ENCODE peak calls at places on chromosomes 1 and 21, in four cellular contexts. One of them, this sample, is unnamed.

GRCh38 chr1:63984257-63984626 is 210.4 kb downstream of the ROR1 start:
- DNase-seq in H54: no peak
- DNase-seq in endothelial cell of umbilical vein: no peak
- DNase-seq in prostate gland: no peak
- DNase-seq in this sample: no peak

GRCh38 chr1:204589409-204590038 is 73.3 kb downstream of the MDM4 start:
- DNase-seq in H54: no peak
- DNase-seq in endothelial cell of umbilical vein: no peak
- DNase-seq in prostate gland: no peak
- DNase-seq in this sample: no peak

GRCh38 chr1:161089251-161089924 is at the start of gene NECTIN4:
- DNase-seq in H54: no peak
- DNase-seq in endothelial cell of umbilical vein: no peak
- DNase-seq in prostate gland: peak; percentile 78
- DNase-seq in this sample: no peak

GRCh38 chr1:222941425-222941824 is 126.6 kb downstream of the DISP1 start:
- DNase-seq in H54: no peak
- DNase-seq in endothelial cell of umbilical vein: no peak
- DNase-seq in prostate gland: no peak
- DNase-seq in this sample: no peak

GRCh38 chr1:210369425-210369824 is 40.7 kb downstream of the HHAT start:
- DNase-seq in H54: no peak
- DNase-seq in endothelial cell of umbilical vein: no peak
- DNase-seq in prostate gland: no peak
- DNase-seq in this sample: no peak

GRCh38 chr1:231201375-231202124 is 39.5 kb upstream of the GNPAT start:
- DNase-seq in H54: no peak
- DNase-seq in endothelial cell of umbilical vein: no peak
- DNase-seq in prostate gland: no peak
- DNase-seq in this sample: no peak

GRCh38 chr1:236502972-236503639 is 20.7 kb upstream of the LGALS8 start:
- DNase-seq in H54: peak; percentile 61
- DNase-seq in endothelial cell of umbilical vein: peak; percentile 89
- DNase-seq in prostate gland: peak; percentile 65
- DNase-seq in this sample: peak; percentile 14

GRCh38 chr1:25096307-25097150 is 135.8 kb downstream of the SYF2 start:
- DNase-seq in H54: no peak
- DNase-seq in endothelial cell of umbilical vein: no peak
- DNase-seq in prostate gland: no peak
- DNase-seq in this sample: no peak

GRCh38 chr1:61050541-61051454 is 31.6 kb upstream of the NFIA start:
- DNase-seq in H54: no peak
- DNase-seq in endothelial cell of umbilical vein: peak; percentile 40
- DNase-seq in prostate gland: peak; percentile 38
- DNase-seq in this sample: peak; percentile 67

GRCh38 chr1:59504281-59504680 is 207.4 kb downstream of the FGGY start:
- DNase-seq in H54: no peak
- DNase-seq in endothelial cell of umbilical vein: no peak
- DNase-seq in prostate gland: no peak
- DNase-seq in this sample: no peak

GRCh38 chr1:218444588-218444987 is 99.5 kb downstream of the TGFB2 start:
- DNase-seq in H54: no peak
- DNase-seq in endothelial cell of umbilical vein: no peak
- DNase-seq in prostate gland: no peak
- DNase-seq in this sample: no peak

GRCh38 chr1:165152727-165153126 is 203.8 kb downstream of the LMX1A start:
- DNase-seq in H54: no peak
- DNase-seq in endothelial cell of umbilical vein: no peak
- DNase-seq in prostate gland: no peak
- DNase-seq in this sample: no peak

GRCh38 chr1:14300991-14301703 is 297.3 kb upstream of the KAZN start:
- DNase-seq in H54: no peak
- DNase-seq in endothelial cell of umbilical vein: no peak
- DNase-seq in prostate gland: peak; percentile 82
- DNase-seq in this sample: no peak

GRCh38 chr1:162360874-162361260 is 15.8 kb downstream of the SPATA46 start:
- DNase-seq in H54: no peak
- DNase-seq in endothelial cell of umbilical vein: no peak
- DNase-seq in prostate gland: no peak
- DNase-seq in this sample: no peak

GRCh38 chr1:186754542-186755150 is 74.1 kb upstream of the PLA2G4A start:
- DNase-seq in H54: no peak
- DNase-seq in endothelial cell of umbilical vein: no peak
- DNase-seq in prostate gland: no peak
- DNase-seq in this sample: no peak

GRCh38 chr1:15038232-15039016 is 115.1 kb upstream of the TMEM51 start:
- DNase-seq in H54: no peak
- DNase-seq in endothelial cell of umbilical vein: no peak
- DNase-seq in prostate gland: no peak
- DNase-seq in this sample: peak; percentile 67

GRCh38 chr1:25641931-25642611 is 25.5 kb downstream of the MAN1C1 start:
- DNase-seq in H54: no peak
- DNase-seq in endothelial cell of umbilical vein: peak; percentile 8
- DNase-seq in prostate gland: no peak
- DNase-seq in this sample: no peak

GRCh38 chr1:206048582-206048981 is 4.4 kb upstream of the RHEX start:
- DNase-seq in H54: no peak
- DNase-seq in endothelial cell of umbilical vein: no peak
- DNase-seq in prostate gland: no peak
- DNase-seq in this sample: no peak

GRCh38 chr1:159122005-159122621 is 45.5 kb upstream of the AIM2 start:
- DNase-seq in H54: no peak
- DNase-seq in endothelial cell of umbilical vein: peak; percentile 40
- DNase-seq in prostate gland: no peak
- DNase-seq in this sample: no peak

GRCh38 chr1:75673399-75673798 is 51.1 kb upstream of the ACADM start:
- DNase-seq in H54: no peak
- DNase-seq in endothelial cell of umbilical vein: no peak
- DNase-seq in prostate gland: no peak
- DNase-seq in this sample: no peak

GRCh38 chr1:211918665-211919414 is 88.3 kb upstream of the LPGAT1 start:
- DNase-seq in H54: no peak
- DNase-seq in endothelial cell of umbilical vein: no peak
- DNase-seq in prostate gland: no peak
- DNase-seq in this sample: no peak

GRCh38 chr21:15199940-15200339 is 135.1 kb upstream of the NRIP1 start:
- DNase-seq in H54: no peak
- DNase-seq in endothelial cell of umbilical vein: no peak
- DNase-seq in prostate gland: no peak
- DNase-seq in this sample: no peak

GRCh38 chr21:41426656-41427311 is 745 bp downstream of the MX1 start:
- DNase-seq in H54: no peak
- DNase-seq in endothelial cell of umbilical vein: no peak
- DNase-seq in prostate gland: no peak
- DNase-seq in this sample: no peak

GRCh38 chr1:183711691-183712401 is 58.7 kb upstream of the APOBEC4 start:
- DNase-seq in H54: no peak
- DNase-seq in endothelial cell of umbilical vein: peak; percentile 60
- DNase-seq in prostate gland: no peak
- DNase-seq in this sample: no peak

GRCh38 chr1:208178091-208178529 is 66.1 kb downstream of the PLXNA2 start:
- DNase-seq in H54: no peak
- DNase-seq in endothelial cell of umbilical vein: no peak
- DNase-seq in prostate gland: peak; percentile 37
- DNase-seq in this sample: no peak

GRCh38 chr1:156154317-156154749 is 948 bp downstream of the SEMA4A start:
- DNase-seq in H54: no peak
- DNase-seq in endothelial cell of umbilical vein: no peak
- DNase-seq in prostate gland: no peak
- DNase-seq in this sample: peak; percentile 30

GRCh38 chr1:21647431-21648373 is 21.5 kb downstream of the RAP1GAP start:
- DNase-seq in H54: peak; percentile 74
- DNase-seq in endothelial cell of umbilical vein: peak; percentile 53
- DNase-seq in prostate gland: no peak
- DNase-seq in this sample: peak; percentile 91

GRCh38 chr1:96845464-96845863 is 123.9 kb downstream of the PTBP2 start:
- DNase-seq in H54: peak; percentile 20
- DNase-seq in endothelial cell of umbilical vein: peak; percentile 35
- DNase-seq in prostate gland: peak; percentile 11
- DNase-seq in this sample: peak; percentile 47

GRCh38 chr21:40165212-40165611 is 298.0 kb downstream of the PCP4 start:
- DNase-seq in H54: no peak
- DNase-seq in endothelial cell of umbilical vein: no peak
- DNase-seq in prostate gland: no peak
- DNase-seq in this sample: no peak

GRCh38 chr1:47875831-47876586 is 121.2 kb downstream of the TRABD2B start:
- DNase-seq in H54: no peak
- DNase-seq in endothelial cell of umbilical vein: no peak
- DNase-seq in prostate gland: no peak
- DNase-seq in this sample: no peak

GRCh38 chr1:210516092-210516491 is 187.4 kb downstream of the HHAT start:
- DNase-seq in H54: no peak
- DNase-seq in endothelial cell of umbilical vein: no peak
- DNase-seq in prostate gland: no peak
- DNase-seq in this sample: no peak

GRCh38 chr1:224691106-224691505 is 75.0 kb downstream of the CNIH3 start:
- DNase-seq in H54: no peak
- DNase-seq in endothelial cell of umbilical vein: no peak
- DNase-seq in prostate gland: no peak
- DNase-seq in this sample: no peak

GRCh38 chr1:229229721-229230135 is 41.2 kb upstream of the RAB4A start:
- DNase-seq in H54: no peak
- DNase-seq in endothelial cell of umbilical vein: no peak
- DNase-seq in prostate gland: peak; percentile 85
- DNase-seq in this sample: no peak

GRCh38 chr21:43789276-43790052 is at the start of gene RRP1:
- DNase-seq in H54: peak; percentile 95
- DNase-seq in endothelial cell of umbilical vein: peak; percentile 91
- DNase-seq in prostate gland: peak; percentile 84
- DNase-seq in this sample: peak; percentile 93
- TF ChIP-seq POLR2A in H54: peak; percentile 94
- TF ChIP-seq POLR2A in endothelial cell of umbilical vein: peak; percentile 96
- TF ChIP-seq POLR2A in prostate gland: peak; percentile 76
- TF ChIP-seq POLR2A in this sample: peak; percentile 77

DNA sequence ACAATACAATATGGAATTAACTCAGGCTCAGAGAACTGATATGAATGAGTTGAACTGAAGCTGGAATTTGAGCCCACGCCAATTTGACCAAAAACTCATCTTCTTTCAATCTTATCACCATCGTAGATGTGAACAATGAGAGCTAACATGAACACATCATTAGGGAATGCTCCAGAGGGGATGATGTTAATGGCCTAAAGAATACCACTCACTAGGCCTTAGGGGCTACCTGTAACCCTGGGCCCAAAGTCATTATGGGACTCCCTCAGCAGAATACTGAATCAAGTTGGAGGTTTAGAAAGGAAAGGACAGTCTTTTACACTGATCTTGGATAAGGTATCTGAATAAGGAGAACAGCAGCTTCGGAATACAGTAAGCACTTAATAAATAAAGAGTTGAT is 73.6 kb downstream of the C1orf94 start:
- DNase-seq in H54: no peak
- DNase-seq in endothelial cell of umbilical vein: no peak
- DNase-seq in prostate gland: no peak
- DNase-seq in this sample: no peak
- TF ChIP-seq POLR2A in H54: no peak
- TF ChIP-seq POLR2A in endothelial cell of umbilical vein: no peak
- TF ChIP-seq POLR2A in prostate gland: no peak
- TF ChIP-seq POLR2A in this sample: no peak

DNA sequence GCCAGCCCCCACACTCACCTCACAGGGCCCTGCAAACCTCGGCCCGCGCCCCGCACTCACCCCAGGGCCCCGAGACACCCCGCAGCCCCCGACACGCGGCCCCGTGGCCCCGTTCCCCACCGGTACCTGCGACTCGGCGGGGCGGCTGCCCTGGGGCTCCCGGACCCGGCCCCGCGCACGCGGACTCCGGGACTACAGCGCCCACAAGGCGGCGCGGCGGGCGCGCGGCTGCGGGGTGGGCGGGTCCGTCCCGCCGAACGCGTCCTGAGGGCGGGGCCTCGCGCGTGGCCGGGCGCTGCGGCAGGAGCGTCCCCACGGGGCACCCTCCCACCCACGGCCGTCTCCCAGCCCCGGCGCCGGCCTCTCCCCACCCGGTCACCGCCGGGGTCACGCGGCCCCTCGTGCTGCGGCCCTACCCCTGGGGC is at the start of gene SLC19A1:
- DNase-seq in H54: peak; percentile 99
- DNase-seq in endothelial cell of umbilical vein: peak; percentile 32
- DNase-seq in prostate gland: peak; percentile 49
- DNase-seq in this sample: peak; percentile 80
- TF ChIP-seq POLR2A in H54: peak; percentile 64
- TF ChIP-seq POLR2A in endothelial cell of umbilical vein: no peak
- TF ChIP-seq POLR2A in prostate gland: peak; percentile 18
- TF ChIP-seq POLR2A in this sample: no peak

GRCh38 chr1:53145942-53146708 is 3.7 kb upstream of the SLC1A7 start:
- DNase-seq in H54: peak; percentile 94
- DNase-seq in endothelial cell of umbilical vein: peak; percentile 44
- DNase-seq in prostate gland: no peak
- DNase-seq in this sample: no peak
- TF ChIP-seq POLR2A in H54: peak; percentile 18
- TF ChIP-seq POLR2A in endothelial cell of umbilical vein: no peak
- TF ChIP-seq POLR2A in prostate gland: no peak
- TF ChIP-seq POLR2A in this sample: no peak